ENCODE peak calls at places on chromosome 1, in six cellular contexts. G is RWPE2, T is lower lobe of right lung, S is upper lobe of right lung, W is Panc1, Y is HCT116. X is an unnamed sample.

GRCh38 chr1:3921786-3922185 is 21.7 kb upstream of the C1orf174 start:
- ATAC-seq in T (peak), G (no peak), W (no peak), Y (no peak), S (no peak), X (no peak)

GRCh38 chr1:219659682-219660081 is 46.8 kb upstream of the ZC3H11B start:
- ATAC-seq in Y (no peak), G (no peak), W (no peak), T (no peak), S (no peak), X (peak)

GRCh38 chr1:14136881-14137280 is 436.9 kb downstream of the PRDM2 start:
- ATAC-seq in S (no peak), W (no peak), G (peak), T (no peak), Y (no peak), X (no peak)

GRCh38 chr1:97824644-97825043 is 96.2 kb downstream of the DPYD start:
- ATAC-seq in T (no peak), S (no peak), Y (no peak), W (no peak), G (no peak), X (no peak)

GRCh38 chr1:52530563-52531144 is 22.2 kb downstream of the TUT4 start:
- ATAC-seq in T (no peak), S (no peak), Y (no peak), G (no peak), W (no peak), X (no peak)

GRCh38 chr1:8660455-8660854 is 157.0 kb downstream of the RERE start:
- ATAC-seq in T (peak), Y (no peak), S (peak), W (peak), G (peak), X (peak)

GRCh38 chr1:174809755-174810280 is 189.9 kb upstream of the CACYBP start:
- ATAC-seq in Y (no peak), W (no peak), T (no peak), S (no peak), G (no peak), X (no peak)

GRCh38 chr1:6494627-6495026 is 3.2 kb upstream of the PLEKHG5 start:
- ATAC-seq in T (no peak), Y (no peak), S (no peak), G (no peak), W (no peak), X (no peak)

GRCh38 chr1:172136925-172137324 is 283.6 kb upstream of the C1orf105 start:
- ATAC-seq in S (no peak), Y (no peak), T (no peak), G (no peak), W (no peak), X (no peak)

GRCh38 chr1:209756608-209757445 is 974 bp downstream of the TRAF3IP3 start:
- ATAC-seq in S (peak), Y (no peak), G (no peak), W (no peak), T (peak), X (no peak)

GRCh38 chr1:184287001-184287400 is 99.8 kb upstream of the C1orf21 start:
- ATAC-seq in S (no peak), T (no peak), G (no peak), W (no peak), Y (no peak), X (peak)

DNA sequence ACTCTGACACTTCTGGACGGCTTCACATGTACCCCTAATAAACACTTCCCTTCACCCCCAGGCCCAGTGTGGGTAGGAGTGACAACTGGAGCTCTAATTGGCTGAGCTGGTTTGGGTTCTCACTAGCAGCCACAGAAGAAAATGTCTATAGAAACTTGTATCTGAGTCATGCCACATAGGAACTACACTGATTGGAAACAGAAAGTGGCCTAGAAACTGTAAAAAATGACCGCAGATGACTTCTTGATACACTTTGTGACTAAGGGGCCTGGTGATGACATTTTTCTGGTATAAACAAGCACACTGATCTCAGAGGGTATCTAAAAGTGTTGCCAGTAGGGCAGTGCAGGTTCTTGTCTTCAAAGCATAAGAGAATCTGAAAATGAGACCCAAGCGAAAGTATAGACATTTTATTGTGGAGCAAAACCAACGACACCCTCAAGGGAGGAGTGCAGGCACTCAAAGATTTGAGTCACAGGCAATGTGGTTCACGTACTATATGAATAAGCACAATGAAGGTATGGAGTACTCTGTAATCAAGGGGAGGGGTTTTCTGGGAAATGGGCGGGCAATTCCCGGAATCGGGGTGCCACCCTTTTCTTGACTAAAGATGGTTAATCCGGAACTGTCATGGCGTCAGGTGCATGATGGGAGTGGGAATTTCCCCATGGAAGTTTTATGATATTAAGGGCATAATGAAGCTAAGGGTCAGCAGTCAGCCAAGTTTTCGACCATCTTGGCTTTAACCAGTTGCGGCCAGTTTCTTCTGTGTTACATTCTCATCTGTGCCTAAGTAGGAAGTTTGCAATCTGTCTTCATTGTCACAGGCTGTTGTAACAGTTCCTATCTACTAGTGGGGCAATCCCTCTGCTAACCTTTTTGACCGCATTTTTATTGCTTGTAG is at the start of gene AIM2:
- ATAC-seq in T (peak), Y (no peak), G (no peak), W (no peak), S (peak), X (no peak)
- H3K4me3 ChIP-seq in T (peak), Y (no peak), G (no peak), W (no peak), S (peak), X (no peak)

GRCh38 chr1:92599184-92599583 is 112.5 kb upstream of the GFI1 start:
- ATAC-seq in S (no peak), G (no peak), Y (no peak), W (no peak), T (no peak), X (no peak)
- TF ChIP-seq CTCF in S (peak), G (peak), Y (peak), W (peak), T (peak), X (no peak)

GRCh38 chr1:231613419-231614349 is 12.9 kb upstream of the DISC1 start:
- ATAC-seq in G (no peak), W (no peak), S (peak), T (peak), Y (no peak), X (no peak)
- H3K4me3 ChIP-seq in G (no peak), W (no peak), S (no peak), T (no peak), Y (no peak), X (no peak)

GRCh38 chr1:48123647-48124046 is 98.9 kb upstream of the SLC5A9 start:
- ATAC-seq in W (no peak), S (no peak), Y (no peak), T (no peak), G (no peak), X (no peak)
- TF ChIP-seq CTCF in W (no peak), S (no peak), Y (no peak), T (no peak), G (no peak), X (no peak)

DNA sequence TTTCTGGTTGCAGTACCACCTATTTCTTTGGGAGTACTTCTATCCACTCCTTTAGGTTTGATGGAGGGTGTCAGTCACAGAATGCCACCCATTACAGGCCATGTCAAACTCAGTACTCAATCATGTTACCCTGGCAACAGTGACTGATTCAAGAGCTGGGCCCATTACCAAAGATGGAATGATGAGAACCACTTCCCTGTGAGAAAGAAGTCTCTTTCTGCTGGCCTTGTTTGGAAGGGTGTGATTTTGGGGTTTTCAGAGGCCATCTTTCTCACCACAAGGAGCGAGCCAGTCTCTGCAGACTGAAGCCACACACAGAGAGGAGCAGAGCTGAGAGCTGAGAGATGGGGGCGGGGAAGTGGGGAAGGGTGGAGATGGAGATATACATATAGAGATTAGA is 13.9 kb upstream of the STUM start:
- ATAC-seq in G (no peak), S (no peak), W (no peak), T (no peak), Y (no peak), X (no peak)
- H3K4me3 ChIP-seq in G (no peak), S (no peak), W (no peak), T (no peak), Y (no peak), X (no peak)

GRCh38 chr1:31715097-31715872 is 11.5 kb upstream of the COL16A1 start:
- ATAC-seq in T (peak), S (peak), W (peak), Y (peak), G (peak), X (peak)
- TF ChIP-seq CTCF in T (peak), S (peak), W (peak), Y (peak), G (peak), X (peak)

GRCh38 chr1:108503062-108503740 is 53.1 kb downstream of the NBPF6 start:
- ATAC-seq in S (peak), W (no peak), G (peak), Y (peak), T (peak), X (no peak)
- H3K4me3 ChIP-seq in S (no peak), W (no peak), G (no peak), Y (no peak), T (no peak), X (no peak)

GRCh38 chr1:216621536-216621935 is 101.7 kb downstream of the ESRRG start:
- ATAC-seq in W (no peak), Y (no peak), G (no peak), S (no peak), T (no peak), X (no peak)
- TF ChIP-seq CTCF in W (no peak), Y (no peak), G (no peak), S (no peak), T (no peak), X (no peak)

DNA sequence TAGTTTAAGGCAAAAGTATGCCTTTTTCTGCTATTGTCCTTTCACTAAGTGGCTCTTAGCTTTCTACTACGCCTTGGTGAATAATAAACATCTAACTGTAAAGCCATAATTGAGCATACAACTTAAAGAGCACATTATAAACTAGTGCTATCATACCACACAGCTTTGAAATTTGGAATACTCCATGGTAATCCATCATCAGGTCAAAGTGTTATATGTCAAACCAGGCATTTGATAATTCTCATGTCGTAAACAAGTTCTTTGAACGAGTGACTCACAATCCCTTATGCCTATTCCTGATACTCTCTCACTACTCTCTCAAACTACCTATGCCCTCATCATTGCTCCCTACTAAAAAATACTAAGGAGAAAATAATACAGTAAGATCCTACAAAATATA is 60.3 kb upstream of the FMN2 start:
- ATAC-seq in T (no peak), Y (no peak), S (no peak), W (no peak), G (peak), X (no peak)
- H3K4me3 ChIP-seq in T (no peak), Y (no peak), S (no peak), W (no peak), G (no peak), X (no peak)

DNA sequence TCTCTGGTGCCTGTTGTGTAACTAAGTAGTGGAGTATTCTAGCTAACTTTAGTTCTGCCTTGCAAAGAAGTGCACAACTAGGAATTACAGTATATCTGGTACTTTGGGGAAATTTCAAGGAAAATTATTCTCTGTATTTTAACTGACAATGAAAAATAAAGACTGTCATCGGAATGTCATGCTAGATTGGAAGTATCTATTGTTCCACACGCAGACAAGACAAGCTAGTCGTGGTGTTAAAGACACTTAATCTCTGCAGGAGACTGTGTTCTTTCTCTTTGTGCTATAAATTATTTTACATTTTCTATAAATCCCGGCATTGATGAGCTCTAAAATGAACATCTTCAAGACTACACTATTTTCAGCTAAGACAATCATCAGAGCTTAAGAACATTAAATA is 1068.8 kb upstream of the ADGRL4 start:
- ATAC-seq in Y (no peak), S (no peak), G (no peak), W (no peak), T (no peak), X (no peak)
- TF ChIP-seq CTCF in Y (no peak), S (no peak), G (no peak), W (no peak), T (no peak), X (no peak)